ENCODE peak calls at places on chromosome 12, in five cellular contexts. Z is globus pallidus, M is mesothelial cell of epicardium, Q is uterus, N is H54. R is an unnamed sample.

GRCh38 chr12:52202361-52203078 is 10.7 kb upstream of the KRT80 start:
- DNase-seq in Z (no peak), N (no peak), M (no peak), Q (no peak), R (peak; percentile 10)

GRCh38 chr12:93979189-93979588 is 169.2 kb upstream of the PLXNC1 start:
- DNase-seq in Z (no peak), M (no peak), Q (no peak), N (no peak), R (peak; percentile 2)

GRCh38 chr12:30694412-30694955 is 1.2 kb downstream of the IPO8 start:
- DNase-seq in N (no peak), M (no peak), Q (no peak), Z (no peak), R (no peak)

GRCh38 chr12:108612788-108613282 is 15.0 kb upstream of the TMEM119 start:
- DNase-seq in Q (no peak), Z (no peak), M (no peak), N (no peak), R (no peak)

GRCh38 chr12:93536766-93537515 is 35.5 kb upstream of the SOCS2 start:
- DNase-seq in M (no peak), Q (no peak), N (no peak), Z (no peak), R (peak; percentile 21)

GRCh38 chr12:57086951-57087688 is 1.8 kb upstream of the NAB2 start:
- DNase-seq in Z (peak; percentile 63), N (peak; percentile 60), M (peak; percentile 68), Q (peak; percentile 96), R (peak; percentile 68)

GRCh38 chr12:100718212-100718611 is 76.4 kb upstream of the ANO4 start:
- DNase-seq in N (no peak), Z (no peak), M (no peak), Q (no peak), R (no peak)

GRCh38 chr12:57609091-57609780 is 2.0 kb upstream of the ARHGEF25 start:
- DNase-seq in Z (no peak), M (no peak), Q (peak; percentile 44), N (no peak), R (no peak)

GRCh38 chr12:54581412-54581811 is 7.0 kb downstream of the PPP1R1A start:
- DNase-seq in N (no peak), Q (no peak), Z (no peak), M (no peak), R (no peak)

GRCh38 chr12:53328043-53328435 is 6.6 kb upstream of the AAAS start:
- DNase-seq in N (no peak), Z (no peak), Q (no peak), M (no peak), R (no peak)

GRCh38 chr12:21676781-21677180 is 19.1 kb upstream of the LDHB start:
- DNase-seq in N (no peak), Q (no peak), Z (no peak), M (no peak), R (no peak)